ENCODE peak calls at places on chromosomes 13 and 19, in nine cellular contexts. D is uterus, E is neural progenitor cell, J is cardiac muscle cell, R is left lung, P is IMR-90, C is AG04450, F is right lobe of liver, Z is sigmoid colon. L is an unnamed sample. For H3K27me3, the result is how much of the 10 kb centered on the place peaks cover.

GRCh38 chr13:112333756-112334543 is 42.2 kb upstream of the SPACA7 start:
- DNase-seq in D (no peak), E (no peak), J (no peak), R (no peak), P (no peak), C (no peak), F (no peak), Z (no peak), L (no peak)

GRCh38 chr13:97279913-97280312 is 57.8 kb downstream of the MBNL2 start:
- DNase-seq in D (no peak), E (no peak), J (no peak), R (no peak), P (peak), C (no peak), F (no peak), Z (no peak), L (no peak)

GRCh38 chr13:75870397-75870801 is 234.3 kb downstream of the LMO7 start:
- DNase-seq in D (no peak), E (peak), J (peak), R (no peak), P (peak), C (no peak), F (no peak), Z (no peak), L (no peak)

GRCh38 chr19:49786432-49786831 is 19.6 kb downstream of the AP2A1 start:
- DNase-seq in D (peak), E (no peak), J (peak), R (no peak), P (peak), C (no peak), F (no peak), Z (no peak), L (no peak)

GRCh38 chr13:100363351-100363750 is 225.2 kb downstream of the GGACT start:
- DNase-seq in D (no peak), E (no peak), J (no peak), R (no peak), P (peak), C (peak), F (no peak), Z (no peak), L (no peak)

GRCh38 chr19:43780706-43781525 is at the start of gene KCNN4:
- DNase-seq in D (no peak), E (no peak), J (no peak), R (peak), P (peak), C (no peak), F (no peak), Z (no peak), L (peak)

GRCh38 chr19:42098781-42099180 is 22.8 kb downstream of the ZNF574 start:
- DNase-seq in D (no peak), E (no peak), J (no peak), R (no peak), P (no peak), C (no peak), F (no peak), Z (no peak), L (no peak)

GRCh38 chr13:101767096-101767495 is 314.6 kb downstream of the ITGBL1 start:
- DNase-seq in D (no peak), E (no peak), J (no peak), R (no peak), P (no peak), C (no peak), F (no peak), Z (no peak), L (no peak)

GRCh38 chr19:2612619-2613249 is 89.8 kb downstream of the GNG7 start:
- DNase-seq in D (no peak), E (no peak), J (no peak), R (no peak), P (no peak), C (no peak), F (no peak), Z (peak), L (no peak)

GRCh38 chr13:45416521-45417125 is 1.6 kb downstream of the SLC25A30 start:
- DNase-seq in D (no peak), E (no peak), J (no peak), R (no peak), P (no peak), C (no peak), F (no peak), Z (no peak), L (no peak)

GRCh38 chr13:79936368-79937136 is 404.4 kb downstream of the SPRY2 start:
- DNase-seq in D (peak), E (no peak), J (no peak), R (no peak), P (peak), C (peak), F (no peak), Z (no peak), L (no peak)

GRCh38 chr13:28401303-28402056 is 93.4 kb downstream of the FLT1 start:
- DNase-seq in D (no peak), E (no peak), J (no peak), R (no peak), P (peak), C (no peak), F (no peak), Z (no peak), L (no peak)

GRCh38 chr19:5985098-5985783 is 7.3 kb upstream of the RANBP3 start:
- DNase-seq in D (no peak), E (no peak), J (no peak), R (no peak), P (peak), C (no peak), F (no peak), Z (no peak), L (no peak)

GRCh38 chr19:38551450-38551813 is 66.3 kb downstream of the MAP4K1 start:
- DNase-seq in D (no peak), E (no peak), J (no peak), R (no peak), P (no peak), C (no peak), F (no peak), Z (no peak), L (no peak)

GRCh38 chr13:75550159-75550567 is 572 bp downstream of the UCHL3 start:
- DNase-seq in D (peak), E (peak), J (peak), R (no peak), P (peak), C (peak), F (peak), Z (no peak), L (no peak)

GRCh38 chr13:54241719-54242118 is 1213.1 kb downstream of the OLFM4 start:
- DNase-seq in D (no peak), E (no peak), J (peak), R (no peak), P (no peak), C (no peak), F (no peak), Z (no peak), L (no peak)

GRCh38 chr13:76620036-76620435 is 266.2 kb downstream of the KCTD12 start:
- DNase-seq in D (no peak), E (no peak), J (no peak), R (no peak), P (no peak), C (no peak), F (no peak), Z (no peak), L (no peak)

GRCh38 chr13:50911937-50912624 is 2.5 kb downstream of the RNASEH2B start:
- DNase-seq in D (peak), E (peak), J (peak), R (peak), P (peak), C (peak), F (peak), Z (peak), L (peak)

GRCh38 chr19:56866563-56866962 is 26.0 kb upstream of the PEG3 start:
- DNase-seq in D (peak), E (no peak), J (no peak), R (no peak), P (no peak), C (no peak), F (no peak), Z (no peak), L (no peak)

GRCh38 chr13:52738719-52739467 is 727 bp downstream of the CNMD start:
- DNase-seq in D (no peak), E (peak), J (peak), R (peak), P (no peak), C (no peak), F (no peak), Z (no peak), L (no peak)

GRCh38 chr13:111905609-111905945 is 161.4 kb upstream of the SOX1 start:
- DNase-seq in D (no peak), E (no peak), J (no peak), R (no peak), P (no peak), C (no peak), F (no peak), Z (no peak), L (no peak)

GRCh38 chr13:104779311-104779710 is 1713.1 kb upstream of the SLC10A2 start:
- DNase-seq in D (no peak), E (peak), J (no peak), R (no peak), P (peak), C (peak), F (no peak), Z (no peak), L (no peak)

GRCh38 chr13:98581377-98581776 is 4.5 kb upstream of the STK24 start:
- DNase-seq in D (no peak), E (no peak), J (no peak), R (no peak), P (no peak), C (no peak), F (no peak), Z (no peak), L (no peak)

GRCh38 chr19:5031231-5032100 is 62.6 kb downstream of the KDM4B start:
- DNase-seq in D (peak), E (peak), J (peak), R (peak), P (peak), C (no peak), F (peak), Z (peak), L (peak)

GRCh38 chr13:91764527-91764926 is 366.1 kb downstream of the GPC5 start:
- DNase-seq in D (no peak), E (no peak), J (no peak), R (no peak), P (no peak), C (no peak), F (no peak), Z (no peak), L (no peak)

GRCh38 chr13:43546260-43546659 is 240.5 kb downstream of the ENOX1 start:
- DNase-seq in D (peak), E (peak), J (peak), R (no peak), P (no peak), C (no peak), F (no peak), Z (no peak), L (no peak)

GRCh38 chr13:89609318-89609717 is 1738.2 kb upstream of the MIR17HG start:
- DNase-seq in D (no peak), E (no peak), J (no peak), R (no peak), P (no peak), C (no peak), F (no peak), Z (no peak), L (no peak)

GRCh38 chr13:53343345-53343744 is 314.7 kb downstream of the OLFM4 start:
- DNase-seq in D (no peak), E (peak), J (no peak), R (no peak), P (no peak), C (no peak), F (no peak), Z (no peak), L (no peak)

GRCh38 chr13:87889241-87889640 is 218.1 kb downstream of the SLITRK5 start:
- DNase-seq in D (no peak), E (no peak), J (no peak), R (no peak), P (no peak), C (no peak), F (no peak), Z (no peak), L (no peak)

GRCh38 chr19:1039646-1040475 is at the start of gene ABCA7:
- DNase-seq in D (peak), E (peak), J (peak), R (peak), P (peak), C (peak), F (peak), Z (peak), L (peak)
- TF ChIP-seq CTCF in D (no peak), E (no peak), J (no peak), R (no peak), P (no peak), C (no peak), F (no peak), Z (no peak), L (no peak)

GRCh38 chr19:17311455-17312248 is 2.3 kb downstream of the DDA1 start:
- DNase-seq in D (no peak), E (no peak), J (no peak), R (no peak), P (peak), C (no peak), F (no peak), Z (no peak), L (no peak)
- H3K27ac ChIP-seq in D (no peak), E (no peak), J (no peak), R (peak), P (peak), C (peak), F (no peak), Z (no peak), L (no peak)

DNA sequence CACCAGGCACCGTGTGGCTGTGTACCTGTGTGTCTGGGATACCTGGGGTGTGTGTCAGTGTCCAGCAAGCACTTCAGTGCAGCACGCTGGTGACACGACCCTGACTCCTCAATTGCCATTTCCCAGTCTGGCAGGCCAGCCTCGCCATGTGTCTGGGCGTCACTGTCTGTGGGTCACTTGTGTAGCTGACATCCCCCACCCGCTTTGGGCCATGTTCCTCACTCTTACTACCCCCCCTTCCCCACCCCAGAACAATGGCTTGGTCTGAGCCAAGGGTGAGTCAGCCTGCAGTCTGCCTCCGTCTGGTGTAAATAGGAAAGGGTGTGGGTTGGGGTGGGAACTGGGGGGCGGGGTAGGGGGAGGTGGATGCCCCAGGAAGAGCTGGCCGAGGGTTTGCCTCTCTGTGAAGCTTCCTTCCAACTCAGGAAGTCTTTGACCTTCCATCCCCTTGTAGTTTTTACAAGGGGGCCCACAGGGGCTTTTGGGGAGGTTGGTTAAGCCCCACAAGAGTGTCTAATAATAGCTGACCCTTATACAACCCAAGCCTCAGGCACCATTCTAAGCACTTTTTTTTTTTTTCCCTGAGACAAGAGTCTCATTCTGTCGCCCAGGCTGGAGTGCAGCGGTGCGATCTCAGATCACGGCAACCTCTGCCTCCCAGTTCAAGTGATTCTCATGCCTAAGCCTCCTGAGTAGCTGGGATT is 17.6 kb downstream of the NOVA2 start:
- DNase-seq in D (peak), E (no peak), J (no peak), R (no peak), P (peak), C (no peak), F (peak), Z (peak), L (no peak)
- H3K27me3 ChIP-seq in D (under half), E (under half), J (under half), R (half or more), P (under half), C (under half), F (under half), Z (half or more), L (under half)

DNA sequence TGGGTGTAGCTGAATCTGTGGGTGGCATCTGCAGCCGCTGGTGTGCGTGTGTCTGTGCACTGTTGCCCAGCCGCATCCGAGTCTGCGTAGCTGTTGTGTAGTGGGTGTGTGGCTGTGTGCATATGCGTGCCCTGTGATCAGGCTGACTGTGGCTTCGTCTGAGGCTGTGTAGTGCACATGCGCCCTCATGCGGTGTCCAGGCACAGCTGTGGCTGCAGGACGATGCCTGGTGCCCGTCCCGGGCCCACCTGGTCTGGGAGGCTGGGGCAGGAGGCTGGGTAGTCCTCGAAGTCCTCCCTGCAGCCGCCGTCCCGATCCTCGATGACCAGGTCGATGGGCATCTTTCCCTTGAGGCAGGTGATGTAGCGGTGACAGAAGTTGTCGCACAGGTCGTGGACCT is 4.9 kb downstream of the MEIS3 start:
- DNase-seq in D (no peak), E (peak), J (peak), R (no peak), P (no peak), C (no peak), F (peak), Z (no peak), L (no peak)
- TF ChIP-seq CTCF in D (no peak), E (peak), J (no peak), R (no peak), P (no peak), C (no peak), F (peak), Z (no peak), L (no peak)

DNA sequence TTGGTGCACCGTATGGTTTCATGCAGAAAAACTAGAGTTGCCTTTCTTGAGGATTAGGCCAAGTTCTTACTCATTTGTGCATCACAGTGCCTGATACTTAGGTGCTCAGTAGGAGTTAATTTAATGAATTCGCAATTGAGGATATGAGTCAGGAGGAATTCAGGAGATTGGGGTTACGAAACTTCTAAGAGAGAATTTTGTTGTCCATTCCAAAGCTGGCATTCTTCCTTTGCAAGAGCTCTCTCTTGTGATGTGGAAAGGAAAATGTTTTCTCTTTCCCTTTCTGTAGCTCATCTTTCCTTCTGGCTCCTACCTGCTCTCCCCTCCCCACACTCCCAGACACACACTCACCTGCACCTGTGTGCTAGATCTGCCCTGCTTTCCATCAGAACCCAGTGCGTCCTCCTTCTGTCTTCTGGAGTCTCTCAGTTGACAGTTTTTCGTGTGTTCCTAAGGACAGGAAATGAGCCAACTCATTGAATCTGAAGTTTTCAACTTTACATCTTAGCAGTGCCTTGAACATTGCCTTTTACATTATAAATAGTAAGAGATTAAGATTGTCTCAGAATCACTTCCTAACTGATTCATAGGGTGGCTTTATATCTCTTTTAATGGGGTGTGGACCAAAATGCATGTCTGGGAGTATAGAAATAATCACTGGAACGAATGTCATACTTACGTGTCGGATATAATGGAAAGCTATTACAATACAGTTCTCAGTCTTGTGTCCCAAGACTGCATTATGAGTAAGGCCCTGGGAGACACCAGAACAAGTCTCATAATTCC is 19.7 kb upstream of the ERCC5 start:
- DNase-seq in D (no peak), E (no peak), J (no peak), R (no peak), P (peak), C (peak), F (no peak), Z (no peak), L (no peak)
- H3K27ac ChIP-seq in D (no peak), E (no peak), J (no peak), R (no peak), P (peak), C (peak), F (no peak), Z (no peak), L (no peak)

DNA sequence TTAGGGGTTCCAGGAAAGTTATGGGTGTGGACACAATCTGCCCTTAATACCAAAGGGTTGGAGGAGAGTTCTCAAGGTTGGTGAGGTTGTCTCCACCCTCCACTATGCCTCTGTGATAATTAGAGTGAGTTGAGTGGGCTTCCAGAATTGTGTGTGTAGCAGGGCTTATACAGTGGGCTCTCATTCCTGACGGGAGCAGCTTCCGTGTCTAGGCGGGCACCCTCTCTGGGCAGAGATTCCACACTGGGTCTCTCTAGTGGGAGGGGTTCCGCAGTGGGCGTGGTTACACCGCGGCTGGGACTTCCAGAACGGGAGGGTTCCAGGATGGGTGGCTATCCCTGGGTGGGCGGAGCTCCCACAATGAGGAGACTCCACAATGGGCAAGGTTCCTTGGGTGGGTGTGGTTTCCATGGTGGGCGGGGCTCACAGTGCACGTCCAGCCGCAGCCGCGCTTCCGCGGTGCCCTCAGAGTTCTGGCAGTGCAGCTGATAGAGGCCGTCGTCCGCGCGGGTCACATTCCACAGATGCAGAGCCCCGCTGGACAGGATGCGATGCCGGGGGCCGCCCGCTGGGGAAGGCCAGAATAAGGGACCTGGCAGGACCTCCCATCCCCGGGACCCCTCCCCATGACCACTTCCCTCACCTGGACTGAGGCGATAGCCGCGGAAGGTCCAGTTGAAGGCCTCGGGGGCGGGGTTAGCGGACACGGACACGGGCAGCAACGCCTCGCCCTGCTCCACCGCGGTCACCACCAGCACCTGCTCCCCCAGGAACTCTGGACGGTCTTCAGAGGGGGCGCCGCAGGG is 8.4 kb downstream of the NPHS1 start:
- DNase-seq in D (no peak), E (peak), J (peak), R (peak), P (no peak), C (no peak), F (no peak), Z (no peak), L (no peak)
- H3K27me3 ChIP-seq in D (under half), E (half or more), J (half or more), R (half or more), P (under half), C (half or more), F (under half), Z (half or more), L (half or more)

DNA sequence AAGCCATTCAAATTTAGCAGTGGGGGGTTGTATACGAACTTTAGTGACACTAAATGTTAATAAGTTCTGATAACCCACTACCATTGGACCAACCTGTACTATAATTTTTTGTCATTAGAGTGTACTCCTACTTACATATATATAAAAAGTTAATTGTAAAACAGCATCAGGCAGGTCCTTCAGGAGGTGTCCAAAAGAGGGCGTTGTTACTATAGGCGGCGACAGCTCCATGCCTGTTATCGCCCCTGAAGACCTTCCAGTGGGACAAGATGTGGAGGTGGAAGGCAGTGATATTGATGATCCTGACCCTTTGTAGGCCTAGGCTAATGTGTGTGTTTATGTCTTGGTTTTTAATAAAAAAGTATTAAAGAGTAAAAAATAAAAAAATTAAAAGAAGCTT is 27.5 kb downstream of the SPRYD7 start:
- DNase-seq in D (no peak), E (peak), J (no peak), R (no peak), P (no peak), C (no peak), F (no peak), Z (no peak), L (no peak)
- TF ChIP-seq CTCF in D (no peak), E (peak), J (no peak), R (no peak), P (no peak), C (no peak), F (no peak), Z (no peak), L (no peak)